ENCODE peak calls at places on chromosome 20, in six cellular contexts. One of them, this sample, is unnamed. For H3K36me3, the result is how much of the 10 kb centered on the place peaks cover.

GRCh38 chr20:38132156-38132909 is 32.7 kb downstream of the TGM2 start:
- DNase-seq in prostate gland: no peak
- DNase-seq in left ventricle myocardium inferior: no peak
- DNase-seq in Panc1: no peak
- DNase-seq in SK-N-MC: no peak
- DNase-seq in neural progenitor cell: no peak
- DNase-seq in this sample: no peak

GRCh38 chr20:51563597-51564332 is 21.2 kb upstream of the NFATC2 start:
- DNase-seq in prostate gland: no peak
- DNase-seq in left ventricle myocardium inferior: peak
- DNase-seq in Panc1: peak
- DNase-seq in SK-N-MC: no peak
- DNase-seq in neural progenitor cell: peak
- DNase-seq in this sample: peak

GRCh38 chr20:62426678-62427077 is 661 bp downstream of the RBBP8NL start:
- DNase-seq in prostate gland: peak
- DNase-seq in left ventricle myocardium inferior: no peak
- DNase-seq in Panc1: no peak
- DNase-seq in SK-N-MC: no peak
- DNase-seq in neural progenitor cell: peak
- DNase-seq in this sample: no peak

GRCh38 chr20:40008177-40008576 is 680.9 kb downstream of the MAFB start:
- DNase-seq in prostate gland: no peak
- DNase-seq in left ventricle myocardium inferior: no peak
- DNase-seq in Panc1: no peak
- DNase-seq in SK-N-MC: no peak
- DNase-seq in neural progenitor cell: no peak
- DNase-seq in this sample: no peak

GRCh38 chr20:52484438-52484837 is 292.9 kb upstream of the ZFP64 start:
- DNase-seq in prostate gland: no peak
- DNase-seq in left ventricle myocardium inferior: no peak
- DNase-seq in Panc1: no peak
- DNase-seq in SK-N-MC: no peak
- DNase-seq in neural progenitor cell: no peak
- DNase-seq in this sample: no peak

GRCh38 chr20:31712112-31712553 is 10.5 kb downstream of the BCL2L1 start:
- DNase-seq in prostate gland: peak
- DNase-seq in left ventricle myocardium inferior: no peak
- DNase-seq in Panc1: no peak
- DNase-seq in SK-N-MC: no peak
- DNase-seq in neural progenitor cell: peak
- DNase-seq in this sample: peak

GRCh38 chr20:40486297-40486696 is 202.7 kb downstream of the MAFB start:
- DNase-seq in prostate gland: no peak
- DNase-seq in left ventricle myocardium inferior: no peak
- DNase-seq in Panc1: no peak
- DNase-seq in SK-N-MC: no peak
- DNase-seq in neural progenitor cell: no peak
- DNase-seq in this sample: no peak

GRCh38 chr20:53926428-53927028 is 143.9 kb downstream of the BCAS1 start:
- DNase-seq in prostate gland: no peak
- DNase-seq in left ventricle myocardium inferior: no peak
- DNase-seq in Panc1: peak
- DNase-seq in SK-N-MC: peak
- DNase-seq in neural progenitor cell: no peak
- DNase-seq in this sample: no peak

GRCh38 chr20:53283597-53283996 is 310.0 kb downstream of the ZNF217 start:
- DNase-seq in prostate gland: no peak
- DNase-seq in left ventricle myocardium inferior: no peak
- DNase-seq in Panc1: no peak
- DNase-seq in SK-N-MC: no peak
- DNase-seq in neural progenitor cell: no peak
- DNase-seq in this sample: no peak

GRCh38 chr20:10673176-10673830 is 496 bp downstream of the JAG1 start:
- DNase-seq in prostate gland: no peak
- DNase-seq in left ventricle myocardium inferior: no peak
- DNase-seq in Panc1: no peak
- DNase-seq in SK-N-MC: no peak
- DNase-seq in neural progenitor cell: peak
- DNase-seq in this sample: peak

GRCh38 chr20:40019510-40019909 is 669.5 kb downstream of the MAFB start:
- DNase-seq in prostate gland: no peak
- DNase-seq in left ventricle myocardium inferior: no peak
- DNase-seq in Panc1: no peak
- DNase-seq in SK-N-MC: no peak
- DNase-seq in neural progenitor cell: no peak
- DNase-seq in this sample: no peak

GRCh38 chr20:22403860-22404608 is 180.3 kb downstream of the FOXA2 start:
- DNase-seq in prostate gland: no peak
- DNase-seq in left ventricle myocardium inferior: no peak
- DNase-seq in Panc1: no peak
- DNase-seq in SK-N-MC: no peak
- DNase-seq in neural progenitor cell: peak
- DNase-seq in this sample: peak

GRCh38 chr20:51598581-51598980 is 56.1 kb upstream of the NFATC2 start:
- DNase-seq in prostate gland: no peak
- DNase-seq in left ventricle myocardium inferior: no peak
- DNase-seq in Panc1: no peak
- DNase-seq in SK-N-MC: no peak
- DNase-seq in neural progenitor cell: no peak
- DNase-seq in this sample: no peak

GRCh38 chr20:42979720-42980119 is 210.0 kb downstream of the PTPRT start:
- DNase-seq in prostate gland: no peak
- DNase-seq in left ventricle myocardium inferior: no peak
- DNase-seq in Panc1: no peak
- DNase-seq in SK-N-MC: no peak
- DNase-seq in neural progenitor cell: no peak
- DNase-seq in this sample: no peak

GRCh38 chr20:3282271-3283221 is 43.6 kb upstream of the SLC4A11 start:
- DNase-seq in prostate gland: no peak
- DNase-seq in left ventricle myocardium inferior: no peak
- DNase-seq in Panc1: no peak
- DNase-seq in SK-N-MC: no peak
- DNase-seq in neural progenitor cell: peak
- DNase-seq in this sample: no peak

GRCh38 chr20:6993016-6993415 is 225.5 kb downstream of the BMP2 start:
- DNase-seq in prostate gland: no peak
- DNase-seq in left ventricle myocardium inferior: no peak
- DNase-seq in Panc1: no peak
- DNase-seq in SK-N-MC: no peak
- DNase-seq in neural progenitor cell: no peak
- DNase-seq in this sample: no peak

GRCh38 chr20:17835240-17835940 is 133.2 kb downstream of the SNX5 start:
- DNase-seq in prostate gland: no peak
- DNase-seq in left ventricle myocardium inferior: peak
- DNase-seq in Panc1: peak
- DNase-seq in SK-N-MC: no peak
- DNase-seq in neural progenitor cell: no peak
- DNase-seq in this sample: no peak

GRCh38 chr20:44642203-44643153 is 9.0 kb downstream of the ADA start:
- DNase-seq in prostate gland: peak
- DNase-seq in left ventricle myocardium inferior: peak
- DNase-seq in Panc1: no peak
- DNase-seq in SK-N-MC: peak
- DNase-seq in neural progenitor cell: peak
- DNase-seq in this sample: peak

GRCh38 chr20:21933526-21933925 is 228.1 kb downstream of the PAX1 start:
- DNase-seq in prostate gland: no peak
- DNase-seq in left ventricle myocardium inferior: no peak
- DNase-seq in Panc1: no peak
- DNase-seq in SK-N-MC: no peak
- DNase-seq in neural progenitor cell: no peak
- DNase-seq in this sample: no peak

GRCh38 chr20:62480318-62480717 is 4.5 kb upstream of the GATA5 start:
- DNase-seq in prostate gland: no peak
- DNase-seq in left ventricle myocardium inferior: no peak
- DNase-seq in Panc1: no peak
- DNase-seq in SK-N-MC: no peak
- DNase-seq in neural progenitor cell: no peak
- DNase-seq in this sample: peak

GRCh38 chr20:20881808-20882207 is 169.4 kb upstream of the RALGAPA2 start:
- DNase-seq in prostate gland: no peak
- DNase-seq in left ventricle myocardium inferior: no peak
- DNase-seq in Panc1: no peak
- DNase-seq in SK-N-MC: no peak
- DNase-seq in neural progenitor cell: no peak
- DNase-seq in this sample: no peak

GRCh38 chr20:35301426-35301825 is 9.2 kb upstream of the FAM83C start:
- DNase-seq in prostate gland: no peak
- DNase-seq in left ventricle myocardium inferior: no peak
- DNase-seq in Panc1: no peak
- DNase-seq in SK-N-MC: no peak
- DNase-seq in neural progenitor cell: no peak
- DNase-seq in this sample: no peak

GRCh38 chr20:22379472-22379871 is 204.9 kb downstream of the FOXA2 start:
- DNase-seq in prostate gland: no peak
- DNase-seq in left ventricle myocardium inferior: no peak
- DNase-seq in Panc1: no peak
- DNase-seq in SK-N-MC: no peak
- DNase-seq in neural progenitor cell: no peak
- DNase-seq in this sample: no peak

GRCh38 chr20:19777311-19777710 is 19.3 kb downstream of the RIN2 start:
- DNase-seq in prostate gland: no peak
- DNase-seq in left ventricle myocardium inferior: no peak
- DNase-seq in Panc1: no peak
- DNase-seq in SK-N-MC: no peak
- DNase-seq in neural progenitor cell: no peak
- DNase-seq in this sample: no peak

GRCh38 chr20:45408646-45409213 is 641 bp downstream of the DBNDD2 start:
- DNase-seq in prostate gland: no peak
- DNase-seq in left ventricle myocardium inferior: no peak
- DNase-seq in Panc1: no peak
- DNase-seq in SK-N-MC: no peak
- DNase-seq in neural progenitor cell: no peak
- DNase-seq in this sample: no peak

GRCh38 chr20:12598894-12599293 is 409.9 kb upstream of the SPTLC3 start:
- DNase-seq in prostate gland: no peak
- DNase-seq in left ventricle myocardium inferior: no peak
- DNase-seq in Panc1: no peak
- DNase-seq in SK-N-MC: no peak
- DNase-seq in neural progenitor cell: no peak
- DNase-seq in this sample: no peak

GRCh38 chr20:63546686-63547483 is 664 bp downstream of the SRMS start:
- DNase-seq in prostate gland: no peak
- DNase-seq in left ventricle myocardium inferior: no peak
- DNase-seq in Panc1: no peak
- DNase-seq in SK-N-MC: no peak
- DNase-seq in neural progenitor cell: no peak
- DNase-seq in this sample: no peak

GRCh38 chr20:63544958-63545516 is 2.5 kb downstream of the SRMS start:
- DNase-seq in prostate gland: no peak
- DNase-seq in left ventricle myocardium inferior: no peak
- DNase-seq in Panc1: no peak
- DNase-seq in SK-N-MC: no peak
- DNase-seq in neural progenitor cell: no peak
- DNase-seq in this sample: no peak

GRCh38 chr20:63546256-63546655 is 1.3 kb downstream of the SRMS start:
- DNase-seq in prostate gland: no peak
- DNase-seq in left ventricle myocardium inferior: no peak
- DNase-seq in Panc1: no peak
- DNase-seq in SK-N-MC: no peak
- DNase-seq in neural progenitor cell: no peak
- DNase-seq in this sample: no peak

GRCh38 chr20:63544241-63544957 is 3.1 kb downstream of the SRMS start:
- DNase-seq in prostate gland: no peak
- DNase-seq in left ventricle myocardium inferior: no peak
- DNase-seq in Panc1: no peak
- DNase-seq in SK-N-MC: no peak
- DNase-seq in neural progenitor cell: no peak
- DNase-seq in this sample: no peak

GRCh38 chr20:63545814-63546213 is 1.7 kb downstream of the SRMS start:
- DNase-seq in prostate gland: no peak
- DNase-seq in left ventricle myocardium inferior: no peak
- DNase-seq in Panc1: no peak
- DNase-seq in SK-N-MC: no peak
- DNase-seq in neural progenitor cell: no peak
- DNase-seq in this sample: no peak
- H3K4me3 ChIP-seq in prostate gland: no peak
- H3K4me3 ChIP-seq in left ventricle myocardium inferior: no peak
- H3K4me3 ChIP-seq in Panc1: no peak
- H3K4me3 ChIP-seq in SK-N-MC: no peak
- H3K4me3 ChIP-seq in neural progenitor cell: no peak
- H3K4me3 ChIP-seq in this sample: no peak

DNA sequence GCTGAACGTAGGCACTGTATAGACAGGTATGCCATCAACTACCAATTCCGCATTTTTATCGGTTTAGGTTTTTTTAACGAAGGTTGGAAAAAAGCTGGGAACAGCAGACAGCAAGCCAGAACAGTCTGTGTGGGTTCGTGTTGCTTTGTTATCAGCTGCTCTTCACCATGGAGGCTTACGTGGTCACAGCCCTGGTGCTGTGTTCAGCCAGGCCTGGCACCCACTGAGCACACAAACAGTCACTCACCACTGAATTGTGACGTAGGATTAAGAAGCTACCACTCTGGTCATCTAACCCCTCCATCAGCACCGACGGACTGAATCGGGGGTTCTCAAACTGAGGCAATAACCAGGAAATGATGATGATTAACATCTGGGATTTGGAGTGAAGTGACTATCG is 13.2 kb downstream of the FAM210B start:
- DNase-seq in prostate gland: no peak
- DNase-seq in left ventricle myocardium inferior: no peak
- DNase-seq in Panc1: no peak
- DNase-seq in SK-N-MC: no peak
- DNase-seq in neural progenitor cell: no peak
- DNase-seq in this sample: no peak
- H3K36me3 ChIP-seq in prostate gland: under half
- H3K36me3 ChIP-seq in left ventricle myocardium inferior: under half
- H3K36me3 ChIP-seq in Panc1: under half
- H3K36me3 ChIP-seq in SK-N-MC: half or more
- H3K36me3 ChIP-seq in neural progenitor cell: under half
- H3K36me3 ChIP-seq in this sample: under half

GRCh38 chr20:57451759-57452661 is 60.8 kb downstream of the RBM38 start:
- DNase-seq in prostate gland: no peak
- DNase-seq in left ventricle myocardium inferior: no peak
- DNase-seq in Panc1: no peak
- DNase-seq in SK-N-MC: no peak
- DNase-seq in neural progenitor cell: no peak
- DNase-seq in this sample: no peak
- H3K4me3 ChIP-seq in prostate gland: no peak
- H3K4me3 ChIP-seq in left ventricle myocardium inferior: no peak
- H3K4me3 ChIP-seq in Panc1: no peak
- H3K4me3 ChIP-seq in SK-N-MC: no peak
- H3K4me3 ChIP-seq in neural progenitor cell: no peak
- H3K4me3 ChIP-seq in this sample: no peak

DNA sequence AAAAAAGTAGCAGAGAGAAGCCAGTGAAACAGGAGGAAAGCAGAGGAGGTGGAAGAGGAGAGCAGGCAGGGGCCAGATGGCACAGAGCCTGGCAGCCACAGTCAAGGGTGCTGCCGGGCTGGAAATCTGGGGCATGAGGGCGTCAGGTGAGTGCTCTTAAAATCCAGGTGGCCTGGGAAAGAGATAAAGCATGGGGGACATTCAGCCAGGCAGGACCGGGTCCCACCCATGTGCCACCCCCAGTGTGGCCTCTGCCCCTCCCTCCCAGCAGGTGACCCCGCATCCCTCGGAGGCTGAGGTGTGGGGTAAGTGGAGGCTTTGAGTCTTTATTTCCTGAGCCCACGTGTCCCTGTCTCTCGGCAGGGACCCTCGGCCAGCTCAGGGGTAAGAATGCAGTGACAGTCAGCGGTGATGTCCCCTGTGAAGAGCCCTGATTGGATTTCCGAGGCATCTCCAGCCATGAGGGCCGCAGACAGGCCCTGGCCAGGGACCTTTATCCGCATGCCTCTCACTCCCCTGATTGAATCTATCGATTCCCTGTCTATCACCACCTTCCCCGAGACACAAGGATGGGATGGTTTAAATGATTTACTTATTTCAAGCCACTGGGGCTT is 33.8 kb upstream of the SULF2 start:
- DNase-seq in prostate gland: no peak
- DNase-seq in left ventricle myocardium inferior: no peak
- DNase-seq in Panc1: no peak
- DNase-seq in SK-N-MC: no peak
- DNase-seq in neural progenitor cell: peak
- DNase-seq in this sample: no peak
- H3K36me3 ChIP-seq in prostate gland: under half
- H3K36me3 ChIP-seq in left ventricle myocardium inferior: under half
- H3K36me3 ChIP-seq in Panc1: under half
- H3K36me3 ChIP-seq in SK-N-MC: under half
- H3K36me3 ChIP-seq in neural progenitor cell: under half
- H3K36me3 ChIP-seq in this sample: under half

This sample was measured in testis.